ENCODE peak calls at places on chromosomes 4 and X, in eight cellular contexts. One of them, this sample, is unnamed.

GRCh38 chrX:48974574-48974973 is 2.9 kb upstream of the KCND1 start:
- DNase-seq in mammary epithelial cell: no peak
- DNase-seq in upper lobe of right lung: no peak
- DNase-seq in foreskin fibroblast: no peak
- DNase-seq in ascending aorta: no peak
- DNase-seq in endothelial cell of umbilical vein: no peak
- DNase-seq in breast epithelium: no peak
- DNase-seq in fibroblast of pulmonary artery: no peak
- DNase-seq in this sample: no peak

GRCh38 chrX:22097295-22097694 is 65.2 kb downstream of the PHEX start:
- DNase-seq in breast epithelium: no peak
- DNase-seq in fibroblast of pulmonary artery: peak; percentile 49
- DNase-seq in endothelial cell of umbilical vein: peak; percentile 64
- DNase-seq in mammary epithelial cell: peak; percentile 61
- DNase-seq in ascending aorta: no peak
- DNase-seq in upper lobe of right lung: no peak
- DNase-seq in foreskin fibroblast: peak; percentile 80
- DNase-seq in this sample: no peak

GRCh38 chr4:174214102-174214878 is 69.2 kb downstream of the FBXO8 start:
- DNase-seq in fibroblast of pulmonary artery: no peak
- DNase-seq in mammary epithelial cell: no peak
- DNase-seq in upper lobe of right lung: no peak
- DNase-seq in foreskin fibroblast: no peak
- DNase-seq in breast epithelium: no peak
- DNase-seq in endothelial cell of umbilical vein: no peak
- DNase-seq in ascending aorta: no peak
- DNase-seq in this sample: no peak

GRCh38 chr4:8269535-8270417 is at the start of gene HTRA3:
- DNase-seq in endothelial cell of umbilical vein: peak; percentile 51
- DNase-seq in upper lobe of right lung: no peak
- DNase-seq in mammary epithelial cell: no peak
- DNase-seq in fibroblast of pulmonary artery: peak; percentile 64
- DNase-seq in ascending aorta: no peak
- DNase-seq in breast epithelium: no peak
- DNase-seq in foreskin fibroblast: no peak
- DNase-seq in this sample: no peak

GRCh38 chr4:1356181-1356998 is 9.4 kb downstream of the UVSSA start:
- DNase-seq in endothelial cell of umbilical vein: peak; percentile 51
- DNase-seq in mammary epithelial cell: peak; percentile 6
- DNase-seq in upper lobe of right lung: no peak
- DNase-seq in fibroblast of pulmonary artery: peak; percentile 66
- DNase-seq in breast epithelium: no peak
- DNase-seq in ascending aorta: peak; percentile 78
- DNase-seq in foreskin fibroblast: no peak
- DNase-seq in this sample: no peak

GRCh38 chr4:117623321-117623720 is 411.0 kb upstream of the NDST3 start:
- DNase-seq in foreskin fibroblast: no peak
- DNase-seq in ascending aorta: no peak
- DNase-seq in upper lobe of right lung: no peak
- DNase-seq in mammary epithelial cell: no peak
- DNase-seq in fibroblast of pulmonary artery: no peak
- DNase-seq in endothelial cell of umbilical vein: no peak
- DNase-seq in breast epithelium: no peak
- DNase-seq in this sample: no peak

GRCh38 chr4:70718811-70719604 is 2.8 kb upstream of the RUFY3 start:
- DNase-seq in breast epithelium: no peak
- DNase-seq in ascending aorta: no peak
- DNase-seq in endothelial cell of umbilical vein: no peak
- DNase-seq in mammary epithelial cell: peak; percentile 70
- DNase-seq in upper lobe of right lung: no peak
- DNase-seq in fibroblast of pulmonary artery: no peak
- DNase-seq in foreskin fibroblast: no peak
- DNase-seq in this sample: no peak

GRCh38 chrX:21956783-21957182 is 16.3 kb downstream of the SMS start:
- DNase-seq in endothelial cell of umbilical vein: no peak
- DNase-seq in upper lobe of right lung: no peak
- DNase-seq in ascending aorta: no peak
- DNase-seq in foreskin fibroblast: no peak
- DNase-seq in fibroblast of pulmonary artery: no peak
- DNase-seq in mammary epithelial cell: no peak
- DNase-seq in breast epithelium: no peak
- DNase-seq in this sample: no peak

GRCh38 chrX:118847676-118848075 is 24.1 kb downstream of the ZCCHC12 start:
- DNase-seq in breast epithelium: no peak
- DNase-seq in fibroblast of pulmonary artery: peak; percentile 68
- DNase-seq in ascending aorta: no peak
- DNase-seq in upper lobe of right lung: no peak
- DNase-seq in endothelial cell of umbilical vein: peak; percentile 70
- DNase-seq in foreskin fibroblast: peak; percentile 14
- DNase-seq in mammary epithelial cell: peak; percentile 42
- DNase-seq in this sample: no peak

GRCh38 chr4:183370786-183371185 is 48.6 kb upstream of the CLDN24 start:
- DNase-seq in endothelial cell of umbilical vein: no peak
- DNase-seq in upper lobe of right lung: no peak
- DNase-seq in mammary epithelial cell: no peak
- DNase-seq in fibroblast of pulmonary artery: no peak
- DNase-seq in breast epithelium: no peak
- DNase-seq in foreskin fibroblast: no peak
- DNase-seq in ascending aorta: no peak
- DNase-seq in this sample: no peak

GRCh38 chr4:93814141-93814540 is 14.4 kb upstream of the ATOH1 start:
- DNase-seq in ascending aorta: no peak
- DNase-seq in upper lobe of right lung: no peak
- DNase-seq in mammary epithelial cell: no peak
- DNase-seq in breast epithelium: no peak
- DNase-seq in fibroblast of pulmonary artery: no peak
- DNase-seq in endothelial cell of umbilical vein: no peak
- DNase-seq in foreskin fibroblast: no peak
- DNase-seq in this sample: no peak

GRCh38 chr4:158805628-158806471 is 37.0 kb downstream of the FNIP2 start:
- DNase-seq in foreskin fibroblast: no peak
- DNase-seq in ascending aorta: no peak
- DNase-seq in fibroblast of pulmonary artery: no peak
- DNase-seq in mammary epithelial cell: peak; percentile 84
- DNase-seq in endothelial cell of umbilical vein: no peak
- DNase-seq in upper lobe of right lung: no peak
- DNase-seq in breast epithelium: no peak
- DNase-seq in this sample: no peak

GRCh38 chrX:79482686-79483085 is 115.6 kb upstream of the ITM2A start:
- DNase-seq in upper lobe of right lung: no peak
- DNase-seq in endothelial cell of umbilical vein: no peak
- DNase-seq in foreskin fibroblast: no peak
- DNase-seq in mammary epithelial cell: no peak
- DNase-seq in fibroblast of pulmonary artery: no peak
- DNase-seq in ascending aorta: no peak
- DNase-seq in breast epithelium: no peak
- DNase-seq in this sample: no peak

GRCh38 chr4:7647932-7648812 is 213.4 kb upstream of the PSAPL1 start:
- DNase-seq in endothelial cell of umbilical vein: peak; percentile 36
- DNase-seq in ascending aorta: peak; percentile 77
- DNase-seq in fibroblast of pulmonary artery: peak; percentile 37
- DNase-seq in breast epithelium: no peak
- DNase-seq in foreskin fibroblast: peak; percentile 85
- DNase-seq in upper lobe of right lung: peak; percentile 66
- DNase-seq in mammary epithelial cell: no peak
- DNase-seq in this sample: no peak

GRCh38 chrX:69161786-69162349 is 3.4 kb downstream of the PJA1 start:
- DNase-seq in foreskin fibroblast: no peak
- DNase-seq in breast epithelium: no peak
- DNase-seq in upper lobe of right lung: no peak
- DNase-seq in fibroblast of pulmonary artery: no peak
- DNase-seq in mammary epithelial cell: no peak
- DNase-seq in endothelial cell of umbilical vein: no peak
- DNase-seq in ascending aorta: no peak
- DNase-seq in this sample: peak; percentile 44

GRCh38 chr4:10108818-10109783 is 7.5 kb downstream of the WDR1 start:
- DNase-seq in mammary epithelial cell: peak; percentile 96
- DNase-seq in upper lobe of right lung: no peak
- DNase-seq in breast epithelium: no peak
- DNase-seq in ascending aorta: no peak
- DNase-seq in endothelial cell of umbilical vein: no peak
- DNase-seq in fibroblast of pulmonary artery: no peak
- DNase-seq in foreskin fibroblast: no peak
- DNase-seq in this sample: no peak

GRCh38 chr4:112847045-112847444 is 202.4 kb upstream of the ANK2 start:
- DNase-seq in upper lobe of right lung: no peak
- DNase-seq in fibroblast of pulmonary artery: no peak
- DNase-seq in foreskin fibroblast: no peak
- DNase-seq in ascending aorta: no peak
- DNase-seq in endothelial cell of umbilical vein: no peak
- DNase-seq in breast epithelium: no peak
- DNase-seq in mammary epithelial cell: no peak
- DNase-seq in this sample: no peak

GRCh38 chrX:139930923-139931645 is 1.8 kb downstream of the ATP11C start:
- DNase-seq in endothelial cell of umbilical vein: peak; percentile 42
- DNase-seq in foreskin fibroblast: no peak
- DNase-seq in upper lobe of right lung: peak; percentile 55
- DNase-seq in mammary epithelial cell: peak; percentile 23
- DNase-seq in ascending aorta: no peak
- DNase-seq in fibroblast of pulmonary artery: peak; percentile 8
- DNase-seq in breast epithelium: no peak
- DNase-seq in this sample: no peak

GRCh38 chr4:6360385-6360784 is 90.7 kb downstream of the WFS1 start:
- DNase-seq in foreskin fibroblast: peak; percentile 4
- DNase-seq in mammary epithelial cell: no peak
- DNase-seq in upper lobe of right lung: no peak
- DNase-seq in breast epithelium: no peak
- DNase-seq in ascending aorta: no peak
- DNase-seq in endothelial cell of umbilical vein: no peak
- DNase-seq in fibroblast of pulmonary artery: no peak
- DNase-seq in this sample: no peak

GRCh38 chr4:139593091-139593564 is 37.1 kb upstream of the SETD7 start:
- DNase-seq in breast epithelium: no peak
- DNase-seq in upper lobe of right lung: no peak
- DNase-seq in fibroblast of pulmonary artery: peak; percentile 73
- DNase-seq in mammary epithelial cell: peak; percentile 7
- DNase-seq in endothelial cell of umbilical vein: peak; percentile 13
- DNase-seq in foreskin fibroblast: no peak
- DNase-seq in ascending aorta: no peak
- DNase-seq in this sample: no peak

GRCh38 chrX:150767475-150768131 is 74.4 kb downstream of the MTMR1 start:
- DNase-seq in ascending aorta: no peak
- DNase-seq in upper lobe of right lung: no peak
- DNase-seq in breast epithelium: no peak
- DNase-seq in fibroblast of pulmonary artery: peak; percentile 91
- DNase-seq in endothelial cell of umbilical vein: no peak
- DNase-seq in foreskin fibroblast: peak; percentile 80
- DNase-seq in mammary epithelial cell: peak; percentile 58
- DNase-seq in this sample: no peak

GRCh38 chrX:19214248-19214787 is 92.0 kb upstream of the ADGRG2 start:
- DNase-seq in foreskin fibroblast: no peak
- DNase-seq in fibroblast of pulmonary artery: no peak
- DNase-seq in upper lobe of right lung: no peak
- DNase-seq in ascending aorta: no peak
- DNase-seq in mammary epithelial cell: no peak
- DNase-seq in endothelial cell of umbilical vein: no peak
- DNase-seq in breast epithelium: no peak
- DNase-seq in this sample: no peak

GRCh38 chr4:86653237-86653865 is 59.2 kb downstream of the PTPN13 start:
- DNase-seq in mammary epithelial cell: no peak
- DNase-seq in breast epithelium: no peak
- DNase-seq in fibroblast of pulmonary artery: peak; percentile 6
- DNase-seq in foreskin fibroblast: no peak
- DNase-seq in ascending aorta: no peak
- DNase-seq in endothelial cell of umbilical vein: peak; percentile 21
- DNase-seq in upper lobe of right lung: no peak
- DNase-seq in this sample: no peak
- TF ChIP-seq CTCF in mammary epithelial cell: peak; percentile 38
- TF ChIP-seq CTCF in breast epithelium: no peak
- TF ChIP-seq CTCF in fibroblast of pulmonary artery: peak; percentile 29
- TF ChIP-seq CTCF in foreskin fibroblast: peak; percentile 18
- TF ChIP-seq CTCF in ascending aorta: no peak
- TF ChIP-seq CTCF in endothelial cell of umbilical vein: peak; percentile 52
- TF ChIP-seq CTCF in upper lobe of right lung: peak; percentile 31
- TF ChIP-seq CTCF in this sample: peak; percentile 60

GRCh38 chr4:105625214-105625613 is 72.8 kb downstream of the ARHGEF38 start:
- DNase-seq in mammary epithelial cell: no peak
- DNase-seq in endothelial cell of umbilical vein: no peak
- DNase-seq in ascending aorta: no peak
- DNase-seq in foreskin fibroblast: no peak
- DNase-seq in breast epithelium: no peak
- DNase-seq in fibroblast of pulmonary artery: no peak
- DNase-seq in upper lobe of right lung: no peak
- DNase-seq in this sample: no peak
- TF ChIP-seq CTCF in mammary epithelial cell: no peak
- TF ChIP-seq CTCF in endothelial cell of umbilical vein: no peak
- TF ChIP-seq CTCF in ascending aorta: no peak
- TF ChIP-seq CTCF in foreskin fibroblast: no peak
- TF ChIP-seq CTCF in breast epithelium: no peak
- TF ChIP-seq CTCF in fibroblast of pulmonary artery: no peak
- TF ChIP-seq CTCF in upper lobe of right lung: no peak
- TF ChIP-seq CTCF in this sample: no peak

DNA sequence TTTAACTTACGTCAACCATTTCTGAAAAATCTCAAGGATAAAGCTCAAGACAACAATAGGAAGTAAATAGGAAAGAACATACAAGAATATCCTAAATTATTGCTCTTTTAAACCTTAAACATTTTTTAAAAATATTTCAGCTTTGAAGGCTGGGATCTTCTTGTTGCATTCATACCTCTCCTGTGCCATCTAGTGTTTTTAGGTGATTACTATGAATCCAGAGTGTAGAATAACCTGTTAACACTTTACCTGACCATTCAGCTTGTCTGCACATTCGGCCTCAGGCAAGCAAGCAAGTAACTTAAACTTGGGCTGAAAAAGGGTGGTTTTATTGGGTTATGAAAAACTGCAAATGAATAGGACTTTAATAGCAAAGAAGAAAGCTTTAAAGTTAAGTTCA is 507.8 kb upstream of the INTU start:
- DNase-seq in endothelial cell of umbilical vein: no peak
- DNase-seq in breast epithelium: no peak
- DNase-seq in fibroblast of pulmonary artery: peak; percentile 19
- DNase-seq in foreskin fibroblast: no peak
- DNase-seq in upper lobe of right lung: no peak
- DNase-seq in mammary epithelial cell: peak; percentile 3
- DNase-seq in ascending aorta: no peak
- DNase-seq in this sample: no peak
- TF ChIP-seq CTCF in endothelial cell of umbilical vein: no peak
- TF ChIP-seq CTCF in breast epithelium: no peak
- TF ChIP-seq CTCF in fibroblast of pulmonary artery: no peak
- TF ChIP-seq CTCF in foreskin fibroblast: peak; percentile 34
- TF ChIP-seq CTCF in upper lobe of right lung: no peak
- TF ChIP-seq CTCF in mammary epithelial cell: peak; percentile 57
- TF ChIP-seq CTCF in ascending aorta: no peak
- TF ChIP-seq CTCF in this sample: peak; percentile 30

GRCh38 chr4:169286562-169287301 is 16.0 kb upstream of the SH3RF1 start:
- DNase-seq in mammary epithelial cell: peak; percentile 32
- DNase-seq in upper lobe of right lung: no peak
- DNase-seq in breast epithelium: no peak
- DNase-seq in foreskin fibroblast: no peak
- DNase-seq in fibroblast of pulmonary artery: peak; percentile 39
- DNase-seq in endothelial cell of umbilical vein: no peak
- DNase-seq in ascending aorta: no peak
- DNase-seq in this sample: no peak
- TF ChIP-seq CTCF in mammary epithelial cell: peak; percentile 1
- TF ChIP-seq CTCF in upper lobe of right lung: peak; percentile 17
- TF ChIP-seq CTCF in breast epithelium: no peak
- TF ChIP-seq CTCF in foreskin fibroblast: peak; percentile 9
- TF ChIP-seq CTCF in fibroblast of pulmonary artery: no peak
- TF ChIP-seq CTCF in endothelial cell of umbilical vein: peak; percentile 3
- TF ChIP-seq CTCF in ascending aorta: no peak
- TF ChIP-seq CTCF in this sample: peak; percentile 64